ENCODE peak calls at places on chromosomes 13 and 19, in six cellular contexts. One of them, this sample, is unnamed.

GRCh38 chr19:50020481-50020880 is 4.7 kb downstream of the VRK3 start:
- DNase-seq in IMR-90: no peak
- DNase-seq in psoas muscle: no peak
- DNase-seq in tibial nerve: no peak
- DNase-seq in prostate gland: no peak
- DNase-seq in thoracic aorta: no peak
- DNase-seq in this sample: no peak

GRCh38 chr19:28345811-28346210 is 867.1 kb downstream of the UQCRFS1 start:
- DNase-seq in IMR-90: no peak
- DNase-seq in psoas muscle: no peak
- DNase-seq in tibial nerve: no peak
- DNase-seq in prostate gland: no peak
- DNase-seq in thoracic aorta: no peak
- DNase-seq in this sample: no peak

GRCh38 chr19:39416152-39416551 is 3.7 kb downstream of the PLEKHG2 start:
- DNase-seq in IMR-90: no peak
- DNase-seq in psoas muscle: no peak
- DNase-seq in tibial nerve: no peak
- DNase-seq in prostate gland: no peak
- DNase-seq in thoracic aorta: no peak
- DNase-seq in this sample: no peak

GRCh38 chr13:40215311-40215710 is 451.1 kb downstream of the FOXO1 start:
- DNase-seq in IMR-90: no peak
- DNase-seq in psoas muscle: no peak
- DNase-seq in tibial nerve: no peak
- DNase-seq in prostate gland: no peak
- DNase-seq in thoracic aorta: no peak
- DNase-seq in this sample: no peak

GRCh38 chr19:39160889-39161672 is 35.5 kb downstream of the PAK4 start:
- DNase-seq in IMR-90: peak
- DNase-seq in psoas muscle: no peak
- DNase-seq in tibial nerve: no peak
- DNase-seq in prostate gland: peak
- DNase-seq in thoracic aorta: no peak
- DNase-seq in this sample: no peak

GRCh38 chr13:108176685-108177274 is 38.6 kb downstream of the LIG4 start:
- DNase-seq in IMR-90: peak
- DNase-seq in psoas muscle: no peak
- DNase-seq in tibial nerve: no peak
- DNase-seq in prostate gland: no peak
- DNase-seq in thoracic aorta: no peak
- DNase-seq in this sample: no peak

GRCh38 chr13:111177081-111177711 is 62.1 kb downstream of the ARHGEF7 start:
- DNase-seq in IMR-90: peak
- DNase-seq in psoas muscle: peak
- DNase-seq in tibial nerve: no peak
- DNase-seq in prostate gland: no peak
- DNase-seq in thoracic aorta: no peak
- DNase-seq in this sample: no peak

GRCh38 chr13:44352202-44352601 is 21.4 kb upstream of the SERP2 start:
- DNase-seq in IMR-90: no peak
- DNase-seq in psoas muscle: no peak
- DNase-seq in tibial nerve: no peak
- DNase-seq in prostate gland: no peak
- DNase-seq in thoracic aorta: no peak
- DNase-seq in this sample: no peak

GRCh38 chr19:18274776-18275356 is 614 bp upstream of the IQCN start:
- DNase-seq in IMR-90: peak
- DNase-seq in psoas muscle: peak
- DNase-seq in tibial nerve: peak
- DNase-seq in prostate gland: peak
- DNase-seq in thoracic aorta: peak
- DNase-seq in this sample: peak

GRCh38 chr13:51739403-51740112 is 64.4 kb downstream of the DHRS12 start:
- DNase-seq in IMR-90: no peak
- DNase-seq in psoas muscle: peak
- DNase-seq in tibial nerve: peak
- DNase-seq in prostate gland: peak
- DNase-seq in thoracic aorta: no peak
- DNase-seq in this sample: no peak

GRCh38 chr19:36097036-36097435 is 13.9 kb upstream of the OVOL3 start:
- DNase-seq in IMR-90: no peak
- DNase-seq in psoas muscle: no peak
- DNase-seq in tibial nerve: no peak
- DNase-seq in prostate gland: no peak
- DNase-seq in thoracic aorta: no peak
- DNase-seq in this sample: no peak

GRCh38 chr19:20247016-20247683 is 80.1 kb downstream of the ZNF486 start:
- DNase-seq in IMR-90: no peak
- DNase-seq in psoas muscle: no peak
- DNase-seq in tibial nerve: no peak
- DNase-seq in prostate gland: peak
- DNase-seq in thoracic aorta: no peak
- DNase-seq in this sample: peak

GRCh38 chr19:38013913-38014575 is 107.0 kb downstream of the SIPA1L3 start:
- DNase-seq in IMR-90: no peak
- DNase-seq in psoas muscle: no peak
- DNase-seq in tibial nerve: no peak
- DNase-seq in prostate gland: no peak
- DNase-seq in thoracic aorta: no peak
- DNase-seq in this sample: no peak

GRCh38 chr13:30429721-30430694 is 7.7 kb downstream of the UBE2L5 start:
- DNase-seq in IMR-90: peak
- DNase-seq in psoas muscle: no peak
- DNase-seq in tibial nerve: no peak
- DNase-seq in prostate gland: no peak
- DNase-seq in thoracic aorta: no peak
- DNase-seq in this sample: no peak

GRCh38 chr19:7067716-7068115 is 1.8 kb upstream of the ZNF557 start:
- DNase-seq in IMR-90: peak
- DNase-seq in psoas muscle: no peak
- DNase-seq in tibial nerve: no peak
- DNase-seq in prostate gland: no peak
- DNase-seq in thoracic aorta: no peak
- DNase-seq in this sample: no peak

GRCh38 chr13:77810430-77810829 is 108.2 kb downstream of the EDNRB start:
- DNase-seq in IMR-90: peak
- DNase-seq in psoas muscle: no peak
- DNase-seq in tibial nerve: no peak
- DNase-seq in prostate gland: no peak
- DNase-seq in thoracic aorta: no peak
- DNase-seq in this sample: no peak

GRCh38 chr19:11921852-11922495 is 2.9 kb upstream of the ZNF700 start:
- DNase-seq in IMR-90: peak
- DNase-seq in psoas muscle: no peak
- DNase-seq in tibial nerve: no peak
- DNase-seq in prostate gland: no peak
- DNase-seq in thoracic aorta: no peak
- DNase-seq in this sample: no peak

GRCh38 chr19:41535029-41535622 is 40.8 kb upstream of the CEACAM21 start:
- DNase-seq in IMR-90: no peak
- DNase-seq in psoas muscle: no peak
- DNase-seq in tibial nerve: no peak
- DNase-seq in prostate gland: no peak
- DNase-seq in thoracic aorta: no peak
- DNase-seq in this sample: no peak

GRCh38 chr19:982567-983170 is 1.5 kb upstream of the WDR18 start:
- DNase-seq in IMR-90: peak
- DNase-seq in psoas muscle: peak
- DNase-seq in tibial nerve: no peak
- DNase-seq in prostate gland: peak
- DNase-seq in thoracic aorta: no peak
- DNase-seq in this sample: peak

GRCh38 chr19:13640611-13641010 is 123.7 kb upstream of the MRI1 start:
- DNase-seq in IMR-90: no peak
- DNase-seq in psoas muscle: no peak
- DNase-seq in tibial nerve: no peak
- DNase-seq in prostate gland: no peak
- DNase-seq in thoracic aorta: no peak
- DNase-seq in this sample: no peak

GRCh38 chr19:49638360-49638759 is 1.6 kb downstream of the RRAS start:
- DNase-seq in IMR-90: no peak
- DNase-seq in psoas muscle: no peak
- DNase-seq in tibial nerve: no peak
- DNase-seq in prostate gland: no peak
- DNase-seq in thoracic aorta: no peak
- DNase-seq in this sample: no peak

GRCh38 chr13:29761815-29762214 is 88.6 kb downstream of the UBL3 start:
- DNase-seq in IMR-90: no peak
- DNase-seq in psoas muscle: no peak
- DNase-seq in tibial nerve: no peak
- DNase-seq in prostate gland: no peak
- DNase-seq in thoracic aorta: no peak
- DNase-seq in this sample: no peak

GRCh38 chr13:97567510-97568243 is 133.7 kb downstream of the RAP2A start:
- DNase-seq in IMR-90: peak
- DNase-seq in psoas muscle: peak
- DNase-seq in tibial nerve: no peak
- DNase-seq in prostate gland: peak
- DNase-seq in thoracic aorta: no peak
- DNase-seq in this sample: peak

GRCh38 chr13:80214521-80214941 is 126.4 kb downstream of the SPRY2 start:
- DNase-seq in IMR-90: peak
- DNase-seq in psoas muscle: no peak
- DNase-seq in tibial nerve: no peak
- DNase-seq in prostate gland: no peak
- DNase-seq in thoracic aorta: no peak
- DNase-seq in this sample: no peak

GRCh38 chr19:48961051-48961649 is 4.0 kb upstream of the FTL start:
- DNase-seq in IMR-90: no peak
- DNase-seq in psoas muscle: no peak
- DNase-seq in tibial nerve: no peak
- DNase-seq in prostate gland: no peak
- DNase-seq in thoracic aorta: no peak
- DNase-seq in this sample: no peak

GRCh38 chr13:39350461-39350881 is 252.5 kb downstream of the LHFPL6 start:
- DNase-seq in IMR-90: no peak
- DNase-seq in psoas muscle: no peak
- DNase-seq in tibial nerve: no peak
- DNase-seq in prostate gland: no peak
- DNase-seq in thoracic aorta: no peak
- DNase-seq in this sample: no peak

GRCh38 chr19:17001603-17002183 is 24.9 kb downstream of the CPAMD8 start:
- DNase-seq in IMR-90: no peak
- DNase-seq in psoas muscle: no peak
- DNase-seq in tibial nerve: no peak
- DNase-seq in prostate gland: no peak
- DNase-seq in thoracic aorta: no peak
- DNase-seq in this sample: no peak

GRCh38 chr13:99648905-99649304 is 147.6 kb downstream of the TM9SF2 start:
- DNase-seq in IMR-90: no peak
- DNase-seq in psoas muscle: no peak
- DNase-seq in tibial nerve: no peak
- DNase-seq in prostate gland: no peak
- DNase-seq in thoracic aorta: no peak
- DNase-seq in this sample: no peak

GRCh38 chr13:73767747-73768315 is 366.4 kb downstream of the KLF12 start:
- DNase-seq in IMR-90: no peak
- DNase-seq in psoas muscle: no peak
- DNase-seq in tibial nerve: no peak
- DNase-seq in prostate gland: no peak
- DNase-seq in thoracic aorta: no peak
- DNase-seq in this sample: no peak

GRCh38 chr13:73767191-73767741 is 366.9 kb downstream of the KLF12 start:
- DNase-seq in IMR-90: peak
- DNase-seq in psoas muscle: no peak
- DNase-seq in tibial nerve: no peak
- DNase-seq in prostate gland: no peak
- DNase-seq in thoracic aorta: no peak
- DNase-seq in this sample: no peak

GRCh38 chr13:73765651-73766384 is 368.4 kb downstream of the KLF12 start:
- DNase-seq in IMR-90: peak
- DNase-seq in psoas muscle: peak
- DNase-seq in tibial nerve: peak
- DNase-seq in prostate gland: peak
- DNase-seq in thoracic aorta: peak
- DNase-seq in this sample: peak
- H3K27ac ChIP-seq in IMR-90: no peak
- H3K27ac ChIP-seq in psoas muscle: peak
- H3K27ac ChIP-seq in tibial nerve: peak
- H3K27ac ChIP-seq in prostate gland: peak
- H3K27ac ChIP-seq in thoracic aorta: peak
- H3K27ac ChIP-seq in this sample: peak

DNA sequence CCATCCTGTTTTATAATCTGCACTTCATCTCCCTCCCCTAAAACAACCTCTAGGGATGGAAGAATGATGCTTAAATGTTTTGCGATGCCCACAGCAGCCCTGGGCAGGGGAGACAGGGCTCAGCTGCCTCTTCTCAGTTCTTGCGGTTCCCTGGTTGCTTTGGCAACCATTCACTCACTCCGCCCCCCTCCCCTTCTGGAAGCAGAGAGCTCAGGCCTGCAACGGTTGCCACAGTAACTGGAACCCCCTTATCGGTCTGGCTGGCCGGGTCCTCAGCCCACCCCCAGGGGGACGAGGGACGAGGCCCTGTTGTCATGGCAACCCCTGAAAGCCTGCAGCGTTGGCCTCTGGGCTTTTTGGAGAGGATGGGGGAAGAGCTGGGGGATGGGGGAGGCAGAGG is 19.5 kb downstream of the NOVA2 start:
- DNase-seq in IMR-90: no peak
- DNase-seq in psoas muscle: no peak
- DNase-seq in tibial nerve: no peak
- DNase-seq in prostate gland: no peak
- DNase-seq in thoracic aorta: no peak
- DNase-seq in this sample: no peak
- H3K27ac ChIP-seq in IMR-90: no peak
- H3K27ac ChIP-seq in psoas muscle: no peak
- H3K27ac ChIP-seq in tibial nerve: no peak
- H3K27ac ChIP-seq in prostate gland: no peak
- H3K27ac ChIP-seq in thoracic aorta: no peak
- H3K27ac ChIP-seq in this sample: no peak

DNA sequence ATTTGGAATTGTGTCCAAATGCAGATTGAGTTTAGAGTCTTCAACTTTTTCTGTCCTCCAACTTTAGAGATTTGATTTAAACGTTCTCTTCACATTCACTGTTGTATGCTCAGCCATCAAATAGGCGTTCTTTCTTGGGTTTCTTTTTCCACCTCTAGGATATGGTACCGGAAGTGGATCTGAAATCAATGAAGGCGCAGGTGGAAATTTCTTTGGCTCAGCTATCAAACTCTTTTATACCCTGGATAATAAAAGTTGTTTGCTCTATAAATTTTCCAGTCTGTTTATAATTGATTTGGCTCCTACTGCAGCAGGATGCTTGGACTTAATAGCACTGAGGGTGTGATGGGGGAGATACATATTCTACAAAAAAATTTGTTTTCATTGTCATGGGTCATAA is 1.6 kb downstream of the COG3 start:
- DNase-seq in IMR-90: no peak
- DNase-seq in psoas muscle: no peak
- DNase-seq in tibial nerve: no peak
- DNase-seq in prostate gland: no peak
- DNase-seq in thoracic aorta: no peak
- DNase-seq in this sample: no peak
- H3K27ac ChIP-seq in IMR-90: no peak
- H3K27ac ChIP-seq in psoas muscle: peak
- H3K27ac ChIP-seq in tibial nerve: no peak
- H3K27ac ChIP-seq in prostate gland: peak
- H3K27ac ChIP-seq in thoracic aorta: no peak
- H3K27ac ChIP-seq in this sample: no peak

GRCh38 chr19:51296331-51297093 is 14.9 kb upstream of the IGLON5 start:
- DNase-seq in IMR-90: no peak
- DNase-seq in psoas muscle: no peak
- DNase-seq in tibial nerve: no peak
- DNase-seq in prostate gland: no peak
- DNase-seq in thoracic aorta: no peak
- DNase-seq in this sample: no peak
- H3K27ac ChIP-seq in IMR-90: no peak
- H3K27ac ChIP-seq in psoas muscle: no peak
- H3K27ac ChIP-seq in tibial nerve: no peak
- H3K27ac ChIP-seq in prostate gland: no peak
- H3K27ac ChIP-seq in thoracic aorta: no peak
- H3K27ac ChIP-seq in this sample: no peak